ENCODE peak calls at places on chromosomes 3 and 15, in six cellular contexts. One of them, this sample, is unnamed.

GRCh38 chr3:53616971-53617892 is 122.8 kb downstream of the CACNA1D start:
- DNase-seq in aorta: no peak
- DNase-seq in Peyer's patch: no peak
- DNase-seq in uterus: no peak
- DNase-seq in neuronal stem cell: no peak
- DNase-seq in brain microvascular endothelial cell: no peak
- DNase-seq in this sample: no peak

GRCh38 chr15:75695634-75696302 is 16.9 kb downstream of the CSPG4 start:
- DNase-seq in uterus: no peak
- DNase-seq in neuronal stem cell: no peak
- DNase-seq in aorta: no peak
- DNase-seq in Peyer's patch: no peak
- DNase-seq in brain microvascular endothelial cell: no peak
- DNase-seq in this sample: no peak

GRCh38 chr15:70096215-70096974 is 1.3 kb downstream of the TLE3 start:
- DNase-seq in neuronal stem cell: peak; percentile 76
- DNase-seq in uterus: peak; percentile 64
- DNase-seq in aorta: peak; percentile 86
- DNase-seq in brain microvascular endothelial cell: peak; percentile 25
- DNase-seq in Peyer's patch: peak; percentile 64
- DNase-seq in this sample: peak; percentile 92

GRCh38 chr3:16512435-16513140 is 911 bp downstream of the RFTN1 start:
- DNase-seq in uterus: peak; percentile 42
- DNase-seq in Peyer's patch: peak; percentile 52
- DNase-seq in brain microvascular endothelial cell: no peak
- DNase-seq in neuronal stem cell: no peak
- DNase-seq in aorta: peak; percentile 81
- DNase-seq in this sample: peak; percentile 91

GRCh38 chr3:52126036-52126435 is 28.2 kb downstream of the POC1A start:
- DNase-seq in brain microvascular endothelial cell: no peak
- DNase-seq in neuronal stem cell: no peak
- DNase-seq in uterus: no peak
- DNase-seq in Peyer's patch: no peak
- DNase-seq in aorta: peak; percentile 32
- DNase-seq in this sample: no peak

GRCh38 chr3:135987647-135988046 is 22.1 kb downstream of the PPP2R3A start:
- DNase-seq in brain microvascular endothelial cell: no peak
- DNase-seq in Peyer's patch: no peak
- DNase-seq in uterus: no peak
- DNase-seq in neuronal stem cell: no peak
- DNase-seq in aorta: no peak
- DNase-seq in this sample: no peak

GRCh38 chr15:39273805-39274411 is 307.0 kb upstream of the THBS1 start:
- DNase-seq in aorta: no peak
- DNase-seq in uterus: no peak
- DNase-seq in neuronal stem cell: no peak
- DNase-seq in brain microvascular endothelial cell: no peak
- DNase-seq in Peyer's patch: no peak
- DNase-seq in this sample: no peak

GRCh38 chr3:10011644-10012043 is 14.6 kb upstream of the FANCD2 start:
- DNase-seq in neuronal stem cell: no peak
- DNase-seq in aorta: no peak
- DNase-seq in uterus: peak; percentile 29
- DNase-seq in brain microvascular endothelial cell: no peak
- DNase-seq in Peyer's patch: no peak
- DNase-seq in this sample: no peak

GRCh38 chr3:56424357-56424756 is 43.9 kb downstream of the ERC2 start:
- DNase-seq in aorta: no peak
- DNase-seq in brain microvascular endothelial cell: no peak
- DNase-seq in uterus: no peak
- DNase-seq in Peyer's patch: no peak
- DNase-seq in neuronal stem cell: no peak
- DNase-seq in this sample: no peak

GRCh38 chr3:62414786-62415185 is 41.4 kb upstream of the FEZF2 start:
- DNase-seq in uterus: no peak
- DNase-seq in brain microvascular endothelial cell: no peak
- DNase-seq in Peyer's patch: no peak
- DNase-seq in aorta: no peak
- DNase-seq in neuronal stem cell: peak; percentile 70
- DNase-seq in this sample: no peak

GRCh38 chr3:188558343-188559068 is 404.5 kb downstream of the LPP start:
- DNase-seq in Peyer's patch: no peak
- DNase-seq in brain microvascular endothelial cell: peak; percentile 31
- DNase-seq in aorta: no peak
- DNase-seq in neuronal stem cell: no peak
- DNase-seq in uterus: no peak
- DNase-seq in this sample: no peak

GRCh38 chr3:8851703-8852102 is 82.3 kb upstream of the OXTR start:
- DNase-seq in uterus: no peak
- DNase-seq in Peyer's patch: no peak
- DNase-seq in aorta: no peak
- DNase-seq in brain microvascular endothelial cell: peak; percentile 87
- DNase-seq in neuronal stem cell: no peak
- DNase-seq in this sample: no peak

GRCh38 chr15:71237456-71238188 is 122.4 kb downstream of the THSD4 start:
- DNase-seq in aorta: no peak
- DNase-seq in uterus: peak; percentile 94
- DNase-seq in brain microvascular endothelial cell: peak; percentile 99
- DNase-seq in neuronal stem cell: no peak
- DNase-seq in Peyer's patch: peak; percentile 89
- DNase-seq in this sample: no peak

GRCh38 chr3:79361748-79362378 is 405.9 kb downstream of the ROBO1 start:
- DNase-seq in neuronal stem cell: peak; percentile 21
- DNase-seq in uterus: no peak
- DNase-seq in aorta: no peak
- DNase-seq in brain microvascular endothelial cell: peak; percentile 44
- DNase-seq in Peyer's patch: no peak
- DNase-seq in this sample: no peak

GRCh38 chr3:70728311-70728710 is 415.9 kb upstream of the MDFIC2 start:
- DNase-seq in neuronal stem cell: no peak
- DNase-seq in uterus: no peak
- DNase-seq in Peyer's patch: no peak
- DNase-seq in aorta: no peak
- DNase-seq in brain microvascular endothelial cell: no peak
- DNase-seq in this sample: no peak

GRCh38 chr3:197281849-197282248 is 16.6 kb downstream of the DLG1 start:
- DNase-seq in brain microvascular endothelial cell: no peak
- DNase-seq in uterus: no peak
- DNase-seq in neuronal stem cell: no peak
- DNase-seq in aorta: no peak
- DNase-seq in Peyer's patch: no peak
- DNase-seq in this sample: no peak

GRCh38 chr3:177057768-177058167 is 139.5 kb downstream of the TBL1XR1 start:
- DNase-seq in uterus: no peak
- DNase-seq in neuronal stem cell: no peak
- DNase-seq in Peyer's patch: no peak
- DNase-seq in aorta: no peak
- DNase-seq in brain microvascular endothelial cell: no peak
- DNase-seq in this sample: no peak

GRCh38 chr3:24704496-24704895 is 209.8 kb upstream of the THRB start:
- DNase-seq in aorta: no peak
- DNase-seq in uterus: no peak
- DNase-seq in brain microvascular endothelial cell: no peak
- DNase-seq in neuronal stem cell: no peak
- DNase-seq in Peyer's patch: no peak
- DNase-seq in this sample: no peak

GRCh38 chr3:178001670-178002101 is 534.5 kb upstream of the KCNMB2 start:
- DNase-seq in aorta: no peak
- DNase-seq in Peyer's patch: no peak
- DNase-seq in uterus: no peak
- DNase-seq in neuronal stem cell: no peak
- DNase-seq in brain microvascular endothelial cell: no peak
- DNase-seq in this sample: peak; percentile 62

GRCh38 chr15:26561994-26562730 is 210.7 kb downstream of the GABRB3 start:
- DNase-seq in Peyer's patch: no peak
- DNase-seq in brain microvascular endothelial cell: no peak
- DNase-seq in uterus: no peak
- DNase-seq in aorta: no peak
- DNase-seq in neuronal stem cell: no peak
- DNase-seq in this sample: no peak

GRCh38 chr3:165225604-165226003 is 29.4 kb upstream of the SLITRK3 start:
- DNase-seq in neuronal stem cell: no peak
- DNase-seq in uterus: no peak
- DNase-seq in aorta: no peak
- DNase-seq in brain microvascular endothelial cell: no peak
- DNase-seq in Peyer's patch: no peak
- DNase-seq in this sample: no peak

GRCh38 chr3:38227989-38228388 is 37.6 kb upstream of the SLC22A13 start:
- DNase-seq in neuronal stem cell: no peak
- DNase-seq in uterus: no peak
- DNase-seq in aorta: no peak
- DNase-seq in brain microvascular endothelial cell: peak; percentile 50
- DNase-seq in Peyer's patch: no peak
- DNase-seq in this sample: no peak

GRCh38 chr3:135967867-135968266 is 2.3 kb downstream of the PPP2R3A start:
- DNase-seq in Peyer's patch: no peak
- DNase-seq in aorta: no peak
- DNase-seq in uterus: no peak
- DNase-seq in neuronal stem cell: no peak
- DNase-seq in brain microvascular endothelial cell: no peak
- DNase-seq in this sample: no peak

GRCh38 chr3:18007980-18008379 is 265.5 kb upstream of the TBC1D5 start:
- DNase-seq in brain microvascular endothelial cell: peak; percentile 49
- DNase-seq in neuronal stem cell: no peak
- DNase-seq in aorta: no peak
- DNase-seq in uterus: no peak
- DNase-seq in Peyer's patch: no peak
- DNase-seq in this sample: no peak

GRCh38 chr3:176663819-176664218 is 533.5 kb downstream of the TBL1XR1 start:
- DNase-seq in Peyer's patch: no peak
- DNase-seq in uterus: no peak
- DNase-seq in brain microvascular endothelial cell: peak; percentile 29
- DNase-seq in aorta: no peak
- DNase-seq in neuronal stem cell: peak; percentile 20
- DNase-seq in this sample: no peak

GRCh38 chr15:80970018-80970657 is 19.5 kb downstream of the MESD start:
- DNase-seq in neuronal stem cell: peak; percentile 53
- DNase-seq in uterus: peak; percentile 60
- DNase-seq in brain microvascular endothelial cell: peak; percentile 55
- DNase-seq in aorta: no peak
- DNase-seq in Peyer's patch: no peak
- DNase-seq in this sample: no peak

GRCh38 chr15:80969316-80969715 is 20.3 kb downstream of the MESD start:
- DNase-seq in aorta: no peak
- DNase-seq in neuronal stem cell: no peak
- DNase-seq in brain microvascular endothelial cell: no peak
- DNase-seq in Peyer's patch: no peak
- DNase-seq in uterus: no peak
- DNase-seq in this sample: no peak

GRCh38 chr15:80967451-80967850 is 22.2 kb downstream of the MESD start:
- DNase-seq in Peyer's patch: no peak
- DNase-seq in neuronal stem cell: peak; percentile 33
- DNase-seq in brain microvascular endothelial cell: peak; percentile 41
- DNase-seq in uterus: no peak
- DNase-seq in aorta: no peak
- DNase-seq in this sample: no peak

GRCh38 chr15:80966431-80967197 is 23.0 kb downstream of the MESD start:
- DNase-seq in uterus: no peak
- DNase-seq in neuronal stem cell: no peak
- DNase-seq in brain microvascular endothelial cell: no peak
- DNase-seq in Peyer's patch: no peak
- DNase-seq in aorta: no peak
- DNase-seq in this sample: no peak

GRCh38 chr15:80967991-80968510 is 21.6 kb downstream of the MESD start:
- DNase-seq in neuronal stem cell: no peak
- DNase-seq in uterus: no peak
- DNase-seq in brain microvascular endothelial cell: no peak
- DNase-seq in Peyer's patch: no peak
- DNase-seq in aorta: no peak
- DNase-seq in this sample: no peak
- H3K4me3 ChIP-seq in neuronal stem cell: no peak overlapping the region
- H3K4me3 ChIP-seq in uterus: no peak overlapping the region
- H3K4me3 ChIP-seq in brain microvascular endothelial cell: no peak overlapping the region
- H3K4me3 ChIP-seq in Peyer's patch: no peak overlapping the region
- H3K4me3 ChIP-seq in aorta: no peak overlapping the region
- H3K4me3 ChIP-seq in this sample: no peak overlapping the region

GRCh38 chr3:87626471-87626995 is 350.1 kb upstream of the POU1F1 start:
- DNase-seq in aorta: no peak
- DNase-seq in brain microvascular endothelial cell: peak; percentile 76
- DNase-seq in uterus: no peak
- DNase-seq in Peyer's patch: no peak
- DNase-seq in neuronal stem cell: no peak
- DNase-seq in this sample: no peak
- H3K27ac ChIP-seq in aorta: no peak overlapping the region
- H3K27ac ChIP-seq in brain microvascular endothelial cell: peak overlapping the region; percentile 38
- H3K27ac ChIP-seq in uterus: no peak overlapping the region
- H3K27ac ChIP-seq in Peyer's patch: no peak overlapping the region
- H3K27ac ChIP-seq in neuronal stem cell: no peak overlapping the region
- H3K27ac ChIP-seq in this sample: no peak overlapping the region

DNA sequence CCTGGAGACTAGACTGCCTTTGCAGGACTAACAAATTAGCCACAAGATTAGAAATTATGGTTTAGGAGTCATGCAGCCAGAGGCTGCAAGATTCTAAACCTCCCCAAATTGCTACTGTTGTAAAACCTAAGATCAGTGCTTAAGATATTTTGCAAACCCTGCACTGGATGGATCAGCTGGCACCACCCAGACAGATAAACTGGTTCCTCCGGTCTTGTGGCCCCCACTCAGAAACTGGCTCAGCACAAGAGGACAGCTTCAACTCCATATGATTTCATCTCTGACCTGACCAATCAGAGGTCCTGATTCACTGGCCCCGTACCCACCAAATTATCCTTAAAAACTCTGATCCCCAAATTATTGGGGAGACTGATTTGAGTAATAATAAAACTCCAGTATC is 19.5 kb upstream of the PXYLP1 start:
- DNase-seq in aorta: no peak
- DNase-seq in Peyer's patch: no peak
- DNase-seq in neuronal stem cell: no peak
- DNase-seq in uterus: no peak
- DNase-seq in brain microvascular endothelial cell: no peak
- DNase-seq in this sample: no peak
- H3K4me3 ChIP-seq in aorta: no peak overlapping the region
- H3K4me3 ChIP-seq in Peyer's patch: no peak overlapping the region
- H3K4me3 ChIP-seq in neuronal stem cell: no peak overlapping the region
- H3K4me3 ChIP-seq in uterus: no peak overlapping the region
- H3K4me3 ChIP-seq in brain microvascular endothelial cell: no peak overlapping the region
- H3K4me3 ChIP-seq in this sample: no peak overlapping the region

GRCh38 chr3:99767341-99767740 is 50.3 kb upstream of the CMSS1 start:
- DNase-seq in uterus: no peak
- DNase-seq in neuronal stem cell: no peak
- DNase-seq in aorta: no peak
- DNase-seq in Peyer's patch: no peak
- DNase-seq in brain microvascular endothelial cell: no peak
- DNase-seq in this sample: no peak
- H3K27ac ChIP-seq in uterus: no peak overlapping the region
- H3K27ac ChIP-seq in neuronal stem cell: no peak overlapping the region
- H3K27ac ChIP-seq in aorta: no peak overlapping the region
- H3K27ac ChIP-seq in Peyer's patch: no peak overlapping the region
- H3K27ac ChIP-seq in brain microvascular endothelial cell: no peak overlapping the region
- H3K27ac ChIP-seq in this sample: no peak overlapping the region

GRCh38 chr3:21446937-21447336 is 304.1 kb downstream of the ZNF385D start:
- DNase-seq in Peyer's patch: no peak
- DNase-seq in aorta: no peak
- DNase-seq in uterus: no peak
- DNase-seq in neuronal stem cell: no peak
- DNase-seq in brain microvascular endothelial cell: no peak
- DNase-seq in this sample: no peak
- H3K4me3 ChIP-seq in Peyer's patch: no peak overlapping the region
- H3K4me3 ChIP-seq in aorta: no peak overlapping the region
- H3K4me3 ChIP-seq in uterus: no peak overlapping the region
- H3K4me3 ChIP-seq in neuronal stem cell: no peak overlapping the region
- H3K4me3 ChIP-seq in brain microvascular endothelial cell: no peak overlapping the region
- H3K4me3 ChIP-seq in this sample: no peak overlapping the region

GRCh38 chr3:46986782-46987484 is 7.5 kb downstream of the NBEAL2 start:
- DNase-seq in brain microvascular endothelial cell: no peak
- DNase-seq in neuronal stem cell: no peak
- DNase-seq in Peyer's patch: peak; percentile 43
- DNase-seq in uterus: no peak
- DNase-seq in aorta: no peak
- DNase-seq in this sample: peak; percentile 78
- H3K27ac ChIP-seq in brain microvascular endothelial cell: no peak overlapping the region
- H3K27ac ChIP-seq in neuronal stem cell: no peak overlapping the region
- H3K27ac ChIP-seq in Peyer's patch: peak overlapping the region; percentile 74
- H3K27ac ChIP-seq in uterus: no peak overlapping the region
- H3K27ac ChIP-seq in aorta: no peak overlapping the region
- H3K27ac ChIP-seq in this sample: peak overlapping the region; percentile 78

This sample was measured in spleen.